ENCODE peak calls at places on chromosomes 13 and 19, in four cellular contexts. G is substantia nigra, T is K562, U is RWPE1. N is an unnamed sample.

GRCh38 chr13:37869506-37869755 is 141 bp downstream of the TRPC4 start:
- DNase-seq in T (no peak), G (no peak), U (peak), N (no peak)

GRCh38 chr19:58399903-58400637 is 4.6 kb downstream of the RNF225 start:
- DNase-seq in U (no peak), T (peak), G (peak), N (no peak)

GRCh38 chr19:28985201-28985600 is 227.8 kb downstream of the UQCRFS1 start:
- DNase-seq in G (no peak), U (no peak), T (no peak), N (no peak)

GRCh38 chr13:109803822-109804221 is 17.4 kb upstream of the IRS2 start:
- DNase-seq in G (no peak), U (no peak), T (no peak), N (no peak)

GRCh38 chr19:8610041-8610927 is at the start of gene ADAMTS10:
- DNase-seq in T (peak), G (no peak), U (no peak), N (no peak)

GRCh38 chr19:19205416-19206410 is 2.5 kb upstream of the NR2C2AP start:
- DNase-seq in U (no peak), T (no peak), G (peak), N (no peak)

GRCh38 chr13:50651916-50652315 is 191.6 kb downstream of the DLEU7 start:
- DNase-seq in G (no peak), T (no peak), U (no peak), N (no peak)

GRCh38 chr13:77916481-77916880 is 2.1 kb downstream of the EDNRB start:
- DNase-seq in U (no peak), T (no peak), G (no peak), N (no peak)

GRCh38 chr13:40504641-40505040 is 161.8 kb downstream of the FOXO1 start:
- DNase-seq in U (no peak), T (no peak), G (no peak), N (no peak)

GRCh38 chr19:38211206-38211605 is 12.8 kb downstream of the DPF1 start:
- DNase-seq in G (no peak), T (no peak), U (no peak), N (no peak)

GRCh38 chr19:55676384-55676783 is 1.4 kb downstream of the EPN1 start:
- DNase-seq in U (no peak), G (no peak), T (no peak), N (no peak)

GRCh38 chr13:49791753-49792549 is 531 bp downstream of the KPNA3 start:
- DNase-seq in T (peak), U (peak), G (peak), N (no peak)

GRCh38 chr13:30898070-30898469 is 8.0 kb upstream of the MEDAG start:
- DNase-seq in T (no peak), U (no peak), G (no peak), N (no peak)

GRCh38 chr13:71789952-71790351 is 77.1 kb downstream of the DACH1 start:
- DNase-seq in U (no peak), G (no peak), T (no peak), N (no peak)

GRCh38 chr13:71786815-71787214 is 80.2 kb downstream of the DACH1 start:
- DNase-seq in U (no peak), T (no peak), G (no peak), N (no peak)

GRCh38 chr13:71785361-71785760 is 81.6 kb downstream of the DACH1 start:
- DNase-seq in G (no peak), T (no peak), U (no peak), N (no peak)

DNA sequence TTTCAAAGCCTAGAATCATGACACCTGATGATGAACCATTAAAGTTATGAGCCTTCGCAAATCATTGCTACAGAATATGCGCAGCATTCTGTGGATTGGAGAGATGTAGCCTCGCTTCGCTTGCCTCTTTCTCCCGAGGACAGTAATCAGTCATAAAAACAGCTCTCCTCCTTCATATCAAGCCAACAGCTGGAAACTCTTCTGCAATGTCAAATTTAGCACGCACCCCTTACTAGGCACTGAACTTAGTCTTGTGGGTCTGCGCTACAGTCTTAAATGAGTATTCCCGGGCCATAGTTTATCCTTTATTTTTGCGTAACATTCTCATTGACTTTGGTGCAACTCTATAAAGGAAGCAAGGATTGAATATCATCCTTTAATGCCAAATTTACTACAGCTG is 79.5 kb downstream of the DACH1 start:
- DNase-seq in U (no peak), G (no peak), T (no peak), N (no peak)
- H3K27ac ChIP-seq in U (no peak), G (no peak), T (no peak), N (no peak)

DNA sequence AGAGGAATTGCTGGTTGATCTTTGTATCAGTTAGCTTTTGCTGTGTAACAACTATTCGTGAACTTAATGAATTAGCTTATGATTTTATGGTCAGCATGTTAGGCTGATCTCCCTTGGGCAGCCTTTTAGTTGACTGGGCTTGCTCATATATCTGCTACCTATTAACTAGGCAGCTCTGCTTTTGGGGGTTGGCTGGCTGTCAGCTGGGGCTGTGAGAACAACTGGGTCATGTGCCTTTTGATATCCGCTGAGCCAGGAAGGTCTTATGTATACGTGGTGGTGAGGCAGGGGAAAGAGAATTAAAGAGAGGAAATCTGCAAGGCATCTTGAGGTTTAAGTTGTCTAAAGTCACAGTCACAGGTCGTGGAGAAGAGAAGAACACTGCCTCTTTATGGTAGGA is 206.9 kb downstream of the LMO7 start:
- DNase-seq in G (no peak), U (no peak), T (no peak), N (no peak)
- H3K27ac ChIP-seq in G (no peak), U (no peak), T (no peak), N (no peak)

GRCh38 chr13:21012841-21013681 is 48.3 kb downstream of the LATS2 start:
- DNase-seq in U (no peak), T (no peak), G (no peak), N (no peak)

GRCh38 chr13:21013682-21014038 is 47.7 kb downstream of the LATS2 start:
- DNase-seq in U (no peak), T (no peak), G (no peak), N (no peak)

GRCh38 chr13:21015284-21015683 is 46.1 kb downstream of the LATS2 start:
- DNase-seq in G (no peak), U (no peak), T (no peak), N (no peak)

GRCh38 chr13:21014139-21014665 is 47.2 kb downstream of the LATS2 start:
- DNase-seq in G (no peak), U (no peak), T (no peak), N (no peak)

GRCh38 chr13:21014666-21015170 is 46.7 kb downstream of the LATS2 start:
- DNase-seq in G (no peak), T (no peak), U (no peak), N (no peak)
- H3K27ac ChIP-seq in G (no peak), T (no peak), U (no peak), N (peak)

GRCh38 chr19:1068111-1069001 is 1.4 kb downstream of the ARHGAP45 start:
- DNase-seq in G (no peak), T (no peak), U (no peak), N (no peak)
- H3K27ac ChIP-seq in G (peak), T (no peak), U (no peak), N (no peak)

GRCh38 chr13:73138276-73138950 is 79.6 kb downstream of the KLF5 start:
- DNase-seq in U (peak), T (no peak), G (no peak), N (no peak)
- H3K27ac ChIP-seq in U (no peak), T (no peak), G (no peak), N (peak)

GRCh38 chr13:21691500-21691899 is 20.6 kb downstream of the FGF9 start:
- DNase-seq in G (no peak), T (no peak), U (no peak), N (no peak)
- H3K27ac ChIP-seq in G (no peak), T (no peak), U (no peak), N (no peak)

GRCh38 chr13:111068009-111068350 is 47.1 kb upstream of the ARHGEF7 start:
- DNase-seq in G (no peak), T (no peak), U (no peak), N (no peak)

GRCh38 chr13:111066544-111066943 is 48.6 kb upstream of the ARHGEF7 start:
- DNase-seq in U (no peak), T (no peak), G (no peak), N (no peak)

GRCh38 chr13:111064661-111065060 is 50.4 kb upstream of the ARHGEF7 start:
- DNase-seq in U (no peak), T (no peak), G (no peak), N (no peak)

GRCh38 chr13:111062305-111062704 is 52.8 kb upstream of the ARHGEF7 start:
- DNase-seq in G (no peak), U (no peak), T (no peak), N (no peak)

GRCh38 chr13:111065698-111066097 is 49.4 kb upstream of the ARHGEF7 start:
- DNase-seq in G (no peak), T (no peak), U (no peak), N (no peak)
- H3K27ac ChIP-seq in G (no peak), T (no peak), U (no peak), N (no peak)